ENCODE peak calls at places on chromosomes 2 and 18, in six cellular contexts. I is IMR-90, Z is astrocyte, E is mammary epithelial cell, L is MM.1S, H is hepatocyte. F is an unnamed sample.

GRCh38 chr2:119484834-119485233 is 39.4 kb downstream of the SCTR start:
- DNase-seq in I (no peak), Z (no peak), E (no peak), L (no peak), H (peak; percentile 4), F (no peak)

GRCh38 chr2:219631406-219631891 is 4.0 kb downstream of the SLC4A3 start:
- DNase-seq in I (no peak), Z (no peak), E (no peak), L (no peak), H (no peak), F (no peak)

GRCh38 chr2:181566643-181567042 is 90.3 kb downstream of the CERKL start:
- DNase-seq in I (no peak), Z (no peak), E (no peak), L (no peak), H (no peak), F (no peak)

GRCh38 chr2:3078684-3079083 is 298.9 kb downstream of the EIPR1 start:
- DNase-seq in I (no peak), Z (no peak), E (no peak), L (no peak), H (no peak), F (no peak)

GRCh38 chr2:71995067-71995665 is 152.5 kb downstream of the CYP26B1 start:
- DNase-seq in I (peak; percentile 5), Z (no peak), E (peak; percentile 8), L (no peak), H (peak; percentile 7), F (peak; percentile 10)

GRCh38 chr18:78240091-78240490 is 739.5 kb upstream of the SALL3 start:
- DNase-seq in I (no peak), Z (no peak), E (no peak), L (no peak), H (no peak), F (no peak)

GRCh38 chr2:190999949-191000665 is 13.9 kb downstream of the STAT1 start:
- DNase-seq in I (no peak), Z (no peak), E (no peak), L (no peak), H (no peak), F (no peak)

GRCh38 chr2:10452334-10452733 is 4.2 kb upstream of the ODC1 start:
- DNase-seq in I (peak; percentile 90), Z (peak; percentile 73), E (peak; percentile 96), L (no peak), H (peak; percentile 63), F (peak; percentile 82)

GRCh38 chr2:222169346-222169745 is 129.5 kb downstream of the PAX3 start:
- DNase-seq in I (no peak), Z (peak; percentile 87), E (no peak), L (no peak), H (no peak), F (no peak)

GRCh38 chr18:41703744-41704530 is 251.1 kb upstream of the PIK3C3 start:
- DNase-seq in I (peak; percentile 3), Z (peak; percentile 45), E (no peak), L (no peak), H (no peak), F (peak; percentile 62)

GRCh38 chr2:190682168-190682567 is 33.3 kb downstream of the NAB1 start:
- DNase-seq in I (peak; percentile 52), Z (peak; percentile 60), E (no peak), L (no peak), H (no peak), F (peak; percentile 21)

GRCh38 chr2:119230219-119230618 is 6.6 kb downstream of the STEAP3 start:
- DNase-seq in I (no peak), Z (no peak), E (no peak), L (no peak), H (no peak), F (no peak)

GRCh38 chr18:58359226-58360019 is 269.5 kb downstream of the ALPK2 start:
- DNase-seq in I (peak; percentile 33), Z (peak; percentile 83), E (peak; percentile 79), L (no peak), H (no peak), F (peak; percentile 88)

GRCh38 chr2:222965555-222965954 is 86.4 kb upstream of the KCNE4 start:
- DNase-seq in I (no peak), Z (no peak), E (no peak), L (no peak), H (no peak), F (no peak)

GRCh38 chr2:64283641-64284371 is 139.6 kb upstream of the PELI1 start:
- DNase-seq in I (no peak), Z (no peak), E (no peak), L (peak; percentile 66), H (no peak), F (no peak)

GRCh38 chr2:241935314-241935713 is 65.8 kb downstream of the RTP5 start:
- DNase-seq in I (peak; percentile 75), Z (peak; percentile 42), E (peak; percentile 71), L (no peak), H (no peak), F (peak; percentile 56)

GRCh38 chr18:26091047-26091630 is 726 bp upstream of the SS18 start:
- DNase-seq in I (no peak), Z (no peak), E (no peak), L (peak; percentile 78), H (no peak), F (no peak)

GRCh38 chr2:239322414-239323086 is 78.3 kb downstream of the HDAC4 start:
- DNase-seq in I (peak; percentile 77), Z (peak; percentile 44), E (no peak), L (no peak), H (no peak), F (peak; percentile 58)

GRCh38 chr18:3354506-3354905 is 92.6 kb downstream of the MYL12B start:
- DNase-seq in I (peak; percentile 4), Z (peak; percentile 41), E (no peak), L (no peak), H (no peak), F (peak; percentile 55)

GRCh38 chr18:77106331-77106730 is 26.3 kb downstream of the MBP start:
- DNase-seq in I (no peak), Z (no peak), E (no peak), L (no peak), H (no peak), F (no peak)

DNA sequence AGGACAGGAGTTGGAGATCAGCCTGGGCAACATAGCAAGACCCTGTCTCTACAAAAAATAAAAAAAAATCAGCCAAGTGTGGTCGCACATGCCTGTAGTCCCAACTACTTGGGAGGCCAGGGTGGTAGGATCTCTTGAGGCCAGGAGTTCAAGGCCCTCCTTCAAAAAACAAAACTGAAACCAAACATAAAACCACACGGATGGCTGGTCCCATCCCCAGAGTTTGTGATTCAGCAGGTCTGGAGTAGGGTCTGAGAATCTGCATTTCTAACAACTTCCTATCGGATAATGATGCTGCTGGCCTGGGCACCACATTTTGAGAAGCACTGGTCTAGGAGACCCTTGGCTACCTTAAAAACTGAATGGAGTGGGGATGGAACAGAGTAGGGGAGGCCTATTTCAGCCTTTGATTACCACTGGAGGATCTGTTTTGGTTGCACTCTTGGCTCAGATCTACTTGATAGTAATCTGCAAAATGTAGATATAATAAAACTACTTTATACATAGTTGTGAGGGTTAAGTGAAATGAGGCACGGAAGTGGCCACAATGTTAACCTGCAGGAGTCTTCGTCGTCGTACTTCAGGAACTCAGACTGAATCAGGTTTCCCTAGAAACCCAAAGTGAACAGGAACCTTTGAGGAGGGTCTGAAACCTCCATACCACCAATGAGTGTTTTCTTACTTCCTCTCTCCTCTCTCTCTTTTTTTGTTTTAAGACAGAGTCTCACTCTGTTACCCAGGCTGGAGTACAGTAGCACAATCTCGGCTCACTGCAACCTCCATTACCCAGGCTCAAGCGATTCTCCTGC is 25.5 kb upstream of the NFE2L2 start:
- DNase-seq in I (no peak), Z (no peak), E (no peak), L (peak; percentile 37), H (no peak), F (no peak)
- H3K27ac ChIP-seq in I (no peak overlapping the region), Z (no peak overlapping the region), E (no peak overlapping the region), L (peak overlapping the region; percentile 44), H (no peak overlapping the region), F (no peak overlapping the region)

DNA sequence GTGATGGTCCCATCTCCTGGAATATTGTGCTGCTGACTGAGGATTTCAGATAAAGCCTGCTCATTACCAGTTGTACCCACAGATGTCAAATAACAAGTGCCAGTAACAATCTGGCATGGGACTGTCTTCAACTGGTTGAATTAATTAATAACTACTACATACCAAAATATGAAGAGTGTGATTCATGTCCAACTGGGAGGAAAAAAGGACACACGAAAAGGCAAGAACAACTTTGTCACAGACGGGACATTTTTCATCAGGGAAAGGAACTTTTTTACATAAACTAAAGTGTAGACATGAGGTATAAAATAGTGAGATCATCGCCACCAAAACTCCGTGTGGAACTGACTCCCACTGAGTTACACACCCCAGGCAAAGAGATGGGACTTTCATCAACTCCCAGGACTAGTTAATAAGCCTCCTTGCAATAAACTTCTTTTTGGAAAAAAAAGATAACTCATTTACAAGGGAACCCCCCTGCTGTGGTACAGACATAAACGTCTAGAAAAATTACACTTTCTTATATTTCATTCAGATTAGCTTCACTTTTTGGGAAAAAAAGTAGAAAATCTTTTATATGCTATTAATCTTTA is 12.9 kb upstream of the NMI start:
- DNase-seq in I (peak; percentile 23), Z (peak; percentile 32), E (no peak), L (no peak), H (no peak), F (peak; percentile 35)
- H2AFZ ChIP-seq in I (no peak overlapping the region), Z (peak overlapping the region; percentile 35), E (no peak overlapping the region), L (no peak overlapping the region), H (peak overlapping the region; percentile 1), F (no peak overlapping the region)

DNA sequence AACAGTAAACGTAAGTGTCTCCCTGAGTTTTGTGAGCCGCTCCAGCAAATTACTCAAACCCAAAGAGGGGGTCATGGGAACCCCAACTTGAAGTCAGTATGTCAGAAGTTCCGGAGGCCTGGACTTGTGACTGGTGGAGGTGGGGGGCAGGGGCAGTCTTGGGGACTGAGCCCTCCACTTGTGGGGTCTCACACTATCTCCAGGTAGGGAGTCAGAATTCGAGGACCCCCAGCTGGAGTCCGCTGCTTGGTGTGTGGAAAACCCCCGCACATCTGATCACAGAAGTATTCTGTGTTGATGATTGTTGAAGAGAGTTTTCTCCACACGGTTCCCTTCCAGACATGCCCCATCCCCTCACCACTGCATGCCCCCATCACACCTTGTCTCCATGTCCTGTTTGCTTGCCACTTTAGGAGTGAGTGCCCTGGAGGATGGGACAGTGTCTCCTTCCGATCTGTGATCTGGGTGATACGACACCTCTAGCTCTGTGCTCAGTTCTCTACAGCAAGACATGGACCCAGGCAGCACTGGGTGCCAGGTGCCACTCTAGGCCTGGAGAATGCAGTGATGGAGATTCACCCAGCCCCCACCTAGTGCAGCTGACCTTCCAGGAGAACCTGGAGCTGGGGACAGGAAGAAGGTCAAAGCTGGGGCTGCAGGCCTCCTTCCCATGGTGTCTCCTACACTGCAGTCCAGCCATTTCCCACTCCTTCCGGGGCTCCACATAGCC is 85.6 kb downstream of the TFCP2L1 start:
- DNase-seq in I (no peak), Z (no peak), E (no peak), L (no peak), H (no peak), F (no peak)
- H3K4me1 ChIP-seq in I (no peaks in the 10 kb centered on the region), Z (peaks cover 7% of the 10 kb centered on the region), E (peaks cover 40% of the 10 kb centered on the region), L (no peaks in the 10 kb centered on the region), H (no peaks in the 10 kb centered on the region), F (no peaks in the 10 kb centered on the region)

GRCh38 chr2:60548844-60549243 is 4.6 kb downstream of the BCL11A start:
- DNase-seq in I (no peak), Z (no peak), E (no peak), L (no peak), H (no peak), F (no peak)

GRCh38 chr2:60540054-60540453 is 13.4 kb downstream of the BCL11A start:
- DNase-seq in I (no peak), Z (no peak), E (no peak), L (no peak), H (no peak), F (no peak)

GRCh38 chr2:60544980-60545560 is 8.4 kb downstream of the BCL11A start:
- DNase-seq in I (no peak), Z (no peak), E (no peak), L (no peak), H (no peak), F (no peak)

GRCh38 chr2:60539177-60539576 is 14.3 kb downstream of the BCL11A start:
- DNase-seq in I (no peak), Z (no peak), E (no peak), L (no peak), H (no peak), F (no peak)

GRCh38 chr2:60544059-60544458 is 9.4 kb downstream of the BCL11A start:
- DNase-seq in I (no peak), Z (no peak), E (no peak), L (no peak), H (no peak), F (no peak)
- H3K27ac ChIP-seq in I (no peak overlapping the region), Z (no peak overlapping the region), E (no peak overlapping the region), L (no peak overlapping the region), H (peak overlapping the region; percentile 62), F (no peak overlapping the region)

F was measured in fibroblast of lung.